ENCODE peak calls at places on chromosomes 3 and 15, in eight cellular contexts. One of them, this sample, is unnamed.

GRCh38 chr3:78924711-78925110 is 843.1 kb downstream of the ROBO1 start:
- DNase-seq in stomach: no peak
- DNase-seq in fibroblast of lung: no peak
- DNase-seq in suprapubic skin: no peak
- DNase-seq in A673: no peak
- DNase-seq in heart right ventricle: no peak
- DNase-seq in osteoblast: no peak
- DNase-seq in cardiac muscle cell: no peak
- DNase-seq in this sample: no peak

GRCh38 chr15:67784057-67784781 is 41.1 kb upstream of the SKOR1 start:
- DNase-seq in stomach: no peak
- DNase-seq in fibroblast of lung: no peak
- DNase-seq in suprapubic skin: no peak
- DNase-seq in A673: no peak
- DNase-seq in heart right ventricle: no peak
- DNase-seq in osteoblast: no peak
- DNase-seq in cardiac muscle cell: no peak
- DNase-seq in this sample: peak; percentile 18

GRCh38 chr3:173733029-173733652 is 335.6 kb downstream of the NLGN1 start:
- DNase-seq in stomach: no peak
- DNase-seq in fibroblast of lung: peak; percentile 55
- DNase-seq in suprapubic skin: no peak
- DNase-seq in A673: peak; percentile 34
- DNase-seq in heart right ventricle: no peak
- DNase-seq in osteoblast: no peak
- DNase-seq in cardiac muscle cell: peak; percentile 59
- DNase-seq in this sample: no peak

GRCh38 chr3:32304510-32304909 is 66.0 kb downstream of the CMTM8 start:
- DNase-seq in stomach: no peak
- DNase-seq in fibroblast of lung: no peak
- DNase-seq in suprapubic skin: no peak
- DNase-seq in A673: no peak
- DNase-seq in heart right ventricle: no peak
- DNase-seq in osteoblast: no peak
- DNase-seq in cardiac muscle cell: no peak
- DNase-seq in this sample: peak; percentile 18

GRCh38 chr3:130462089-130462488 is 54.9 kb upstream of the COL6A6 start:
- DNase-seq in stomach: no peak
- DNase-seq in fibroblast of lung: no peak
- DNase-seq in suprapubic skin: no peak
- DNase-seq in A673: no peak
- DNase-seq in heart right ventricle: no peak
- DNase-seq in osteoblast: no peak
- DNase-seq in cardiac muscle cell: no peak
- DNase-seq in this sample: no peak

GRCh38 chr3:127844326-127844942 is 22.1 kb upstream of the MGLL start:
- DNase-seq in stomach: no peak
- DNase-seq in fibroblast of lung: no peak
- DNase-seq in suprapubic skin: no peak
- DNase-seq in A673: no peak
- DNase-seq in heart right ventricle: no peak
- DNase-seq in osteoblast: no peak
- DNase-seq in cardiac muscle cell: no peak
- DNase-seq in this sample: no peak

GRCh38 chr15:43886558-43886957 is 59.8 kb downstream of the WDR76 start:
- DNase-seq in stomach: no peak
- DNase-seq in fibroblast of lung: no peak
- DNase-seq in suprapubic skin: no peak
- DNase-seq in A673: no peak
- DNase-seq in heart right ventricle: no peak
- DNase-seq in osteoblast: no peak
- DNase-seq in cardiac muscle cell: no peak
- DNase-seq in this sample: no peak

GRCh38 chr3:31412832-31413231 is 119.9 kb upstream of the STT3B start:
- DNase-seq in stomach: no peak
- DNase-seq in fibroblast of lung: peak; percentile 85
- DNase-seq in suprapubic skin: no peak
- DNase-seq in A673: no peak
- DNase-seq in heart right ventricle: no peak
- DNase-seq in osteoblast: peak; percentile 52
- DNase-seq in cardiac muscle cell: no peak
- DNase-seq in this sample: no peak

GRCh38 chr15:52150043-52150825 is 37.7 kb upstream of the BCL2L10 start:
- DNase-seq in stomach: no peak
- DNase-seq in fibroblast of lung: no peak
- DNase-seq in suprapubic skin: no peak
- DNase-seq in A673: no peak
- DNase-seq in heart right ventricle: no peak
- DNase-seq in osteoblast: no peak
- DNase-seq in cardiac muscle cell: no peak
- DNase-seq in this sample: no peak

DNA sequence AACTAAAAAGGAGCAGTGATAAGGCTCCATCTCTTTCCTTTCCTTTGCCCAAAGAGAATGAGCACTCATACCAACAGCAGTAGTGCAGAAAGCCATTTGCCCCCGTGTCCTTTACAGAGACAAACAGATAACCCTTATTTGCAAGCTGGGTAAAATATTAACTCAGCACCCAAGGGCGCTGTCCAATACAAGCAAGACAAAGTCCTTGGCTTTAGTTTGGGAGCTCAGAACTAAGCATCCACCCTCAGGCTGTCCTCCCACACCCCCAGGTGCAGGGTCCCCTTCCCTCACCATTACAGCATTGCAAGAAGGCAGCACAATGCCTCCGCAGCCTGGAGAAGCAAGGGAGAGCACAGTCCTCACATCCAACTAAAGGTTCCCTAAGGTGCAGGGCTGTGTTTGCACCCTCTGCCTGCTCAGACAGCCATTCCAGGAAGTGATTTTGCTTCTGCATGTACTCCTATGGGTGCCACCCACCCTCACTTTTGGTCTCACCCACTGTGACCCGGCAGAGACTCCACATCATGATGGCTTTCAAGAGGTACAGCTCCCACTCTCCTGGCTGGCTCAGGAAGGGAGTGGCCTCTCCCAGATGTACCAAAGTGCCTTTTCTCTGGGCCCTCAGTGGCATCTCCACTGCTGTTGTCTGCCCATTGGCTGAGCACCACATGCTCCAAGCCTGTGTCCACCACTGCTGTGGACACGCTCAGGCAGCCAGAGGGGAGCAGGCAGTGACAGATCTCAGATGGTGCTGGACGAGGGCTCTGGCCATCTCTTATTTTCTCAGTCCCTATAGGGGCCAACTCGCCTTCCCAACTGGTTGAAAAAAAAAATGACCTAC is 34.1 kb upstream of the HES1 start:
- DNase-seq in stomach: peak; percentile 58
- DNase-seq in fibroblast of lung: no peak
- DNase-seq in suprapubic skin: no peak
- DNase-seq in A673: no peak
- DNase-seq in heart right ventricle: no peak
- DNase-seq in osteoblast: no peak
- DNase-seq in cardiac muscle cell: no peak
- DNase-seq in this sample: peak; percentile 90
- H3K4me1 ChIP-seq in stomach: peaks cover 52% of the 10 kb centered on the region
- H3K4me1 ChIP-seq in fibroblast of lung: no peaks in the 10 kb centered on the region
- H3K4me1 ChIP-seq in suprapubic skin: peaks cover 24% of the 10 kb centered on the region
- H3K4me1 ChIP-seq in A673: peaks cover 33% of the 10 kb centered on the region
- H3K4me1 ChIP-seq in heart right ventricle: peaks cover 22% of the 10 kb centered on the region
- H3K4me1 ChIP-seq in osteoblast: no peaks in the 10 kb centered on the region
- H3K4me1 ChIP-seq in cardiac muscle cell: no peaks in the 10 kb centered on the region
- H3K4me1 ChIP-seq in this sample: peaks cover 8% of the 10 kb centered on the region

GRCh38 chr3:140428380-140428779 is 249.5 kb upstream of the TRIM42 start:
- DNase-seq in stomach: no peak
- DNase-seq in fibroblast of lung: no peak
- DNase-seq in suprapubic skin: no peak
- DNase-seq in A673: no peak
- DNase-seq in heart right ventricle: no peak
- DNase-seq in osteoblast: no peak
- DNase-seq in cardiac muscle cell: no peak
- DNase-seq in this sample: no peak
- H3K27ac ChIP-seq in stomach: no peak overlapping the region
- H3K27ac ChIP-seq in fibroblast of lung: no peak overlapping the region
- H3K27ac ChIP-seq in suprapubic skin: no peak overlapping the region
- H3K27ac ChIP-seq in A673: no peak overlapping the region
- H3K27ac ChIP-seq in heart right ventricle: no peak overlapping the region
- H3K27ac ChIP-seq in osteoblast: no peak overlapping the region
- H3K27ac ChIP-seq in cardiac muscle cell: no peak overlapping the region
- H3K27ac ChIP-seq in this sample: no peak overlapping the region

GRCh38 chr3:172043233-172043632 is 3.9 kb downstream of the FNDC3B start:
- DNase-seq in stomach: no peak
- DNase-seq in fibroblast of lung: no peak
- DNase-seq in suprapubic skin: no peak
- DNase-seq in A673: no peak
- DNase-seq in heart right ventricle: no peak
- DNase-seq in osteoblast: no peak
- DNase-seq in cardiac muscle cell: no peak
- DNase-seq in this sample: no peak

GRCh38 chr3:172040976-172041963 is 1.9 kb downstream of the FNDC3B start:
- DNase-seq in stomach: peak; percentile 33
- DNase-seq in fibroblast of lung: peak; percentile 58
- DNase-seq in suprapubic skin: no peak
- DNase-seq in A673: no peak
- DNase-seq in heart right ventricle: no peak
- DNase-seq in osteoblast: peak; percentile 89
- DNase-seq in cardiac muscle cell: peak; percentile 73
- DNase-seq in this sample: peak; percentile 33

GRCh38 chr3:172040078-172040975 is 949 bp downstream of the FNDC3B start:
- DNase-seq in stomach: peak; percentile 87
- DNase-seq in fibroblast of lung: peak; percentile 86
- DNase-seq in suprapubic skin: peak; percentile 91
- DNase-seq in A673: peak; percentile 81
- DNase-seq in heart right ventricle: peak; percentile 86
- DNase-seq in osteoblast: peak; percentile 97
- DNase-seq in cardiac muscle cell: peak; percentile 95
- DNase-seq in this sample: peak; percentile 50

GRCh38 chr3:172043766-172044165 is 4.4 kb downstream of the FNDC3B start:
- DNase-seq in stomach: no peak
- DNase-seq in fibroblast of lung: no peak
- DNase-seq in suprapubic skin: no peak
- DNase-seq in A673: no peak
- DNase-seq in heart right ventricle: no peak
- DNase-seq in osteoblast: no peak
- DNase-seq in cardiac muscle cell: no peak
- DNase-seq in this sample: no peak

GRCh38 chr3:172042136-172042535 is 2.8 kb downstream of the FNDC3B start:
- DNase-seq in stomach: no peak
- DNase-seq in fibroblast of lung: peak; percentile 40
- DNase-seq in suprapubic skin: no peak
- DNase-seq in A673: no peak
- DNase-seq in heart right ventricle: no peak
- DNase-seq in osteoblast: no peak
- DNase-seq in cardiac muscle cell: peak; percentile 54
- DNase-seq in this sample: no peak
- H3K4me3 ChIP-seq in stomach: peak overlapping the region; percentile 95
- H3K4me3 ChIP-seq in fibroblast of lung: peak overlapping the region; percentile 93
- H3K4me3 ChIP-seq in suprapubic skin: peak overlapping the region; percentile 100
- H3K4me3 ChIP-seq in A673: no peak overlapping the region
- H3K4me3 ChIP-seq in heart right ventricle: peak overlapping the region; percentile 100
- H3K4me3 ChIP-seq in osteoblast: peak overlapping the region; percentile 88
- H3K4me3 ChIP-seq in cardiac muscle cell: peak overlapping the region; percentile 88
- H3K4me3 ChIP-seq in this sample: no peak overlapping the region

GRCh38 chr15:69454953-69455352 is 2.3 kb downstream of the RPLP1 start:
- DNase-seq in stomach: no peak
- DNase-seq in fibroblast of lung: no peak
- DNase-seq in suprapubic skin: no peak
- DNase-seq in A673: no peak
- DNase-seq in heart right ventricle: no peak
- DNase-seq in osteoblast: no peak
- DNase-seq in cardiac muscle cell: no peak
- DNase-seq in this sample: no peak
- H3K4me1 ChIP-seq in stomach: peaks cover 66% of the 10 kb centered on the region
- H3K4me1 ChIP-seq in fibroblast of lung: peaks cover 9% of the 10 kb centered on the region
- H3K4me1 ChIP-seq in suprapubic skin: peaks cover 31% of the 10 kb centered on the region
- H3K4me1 ChIP-seq in A673: peaks cover 22% of the 10 kb centered on the region
- H3K4me1 ChIP-seq in heart right ventricle: peaks cover 50% of the 10 kb centered on the region
- H3K4me1 ChIP-seq in osteoblast: peaks cover 30% of the 10 kb centered on the region
- H3K4me1 ChIP-seq in cardiac muscle cell: peaks cover 18% of the 10 kb centered on the region
- H3K4me1 ChIP-seq in this sample: peaks cover 9% of the 10 kb centered on the region

GRCh38 chr3:24367216-24367615 is 127.4 kb downstream of the THRB start:
- DNase-seq in stomach: no peak
- DNase-seq in fibroblast of lung: no peak
- DNase-seq in suprapubic skin: no peak
- DNase-seq in A673: no peak
- DNase-seq in heart right ventricle: no peak
- DNase-seq in osteoblast: no peak
- DNase-seq in cardiac muscle cell: no peak
- DNase-seq in this sample: no peak

GRCh38 chr3:24361661-24362060 is 133.0 kb downstream of the THRB start:
- DNase-seq in stomach: no peak
- DNase-seq in fibroblast of lung: no peak
- DNase-seq in suprapubic skin: no peak
- DNase-seq in A673: no peak
- DNase-seq in heart right ventricle: no peak
- DNase-seq in osteoblast: no peak
- DNase-seq in cardiac muscle cell: no peak
- DNase-seq in this sample: no peak

GRCh38 chr3:24363242-24363641 is 131.4 kb downstream of the THRB start:
- DNase-seq in stomach: peak; percentile 33
- DNase-seq in fibroblast of lung: no peak
- DNase-seq in suprapubic skin: no peak
- DNase-seq in A673: no peak
- DNase-seq in heart right ventricle: no peak
- DNase-seq in osteoblast: no peak
- DNase-seq in cardiac muscle cell: peak; percentile 69
- DNase-seq in this sample: peak; percentile 76

GRCh38 chr3:24365168-24365567 is 129.5 kb downstream of the THRB start:
- DNase-seq in stomach: peak; percentile 72
- DNase-seq in fibroblast of lung: peak; percentile 85
- DNase-seq in suprapubic skin: no peak
- DNase-seq in A673: peak; percentile 6
- DNase-seq in heart right ventricle: peak; percentile 51
- DNase-seq in osteoblast: peak; percentile 57
- DNase-seq in cardiac muscle cell: peak; percentile 90
- DNase-seq in this sample: peak; percentile 87

GRCh38 chr3:24364359-24364758 is 130.3 kb downstream of the THRB start:
- DNase-seq in stomach: no peak
- DNase-seq in fibroblast of lung: no peak
- DNase-seq in suprapubic skin: no peak
- DNase-seq in A673: no peak
- DNase-seq in heart right ventricle: no peak
- DNase-seq in osteoblast: no peak
- DNase-seq in cardiac muscle cell: no peak
- DNase-seq in this sample: no peak
- H3K27ac ChIP-seq in stomach: no peak overlapping the region
- H3K27ac ChIP-seq in fibroblast of lung: no peak overlapping the region
- H3K27ac ChIP-seq in suprapubic skin: no peak overlapping the region
- H3K27ac ChIP-seq in A673: no peak overlapping the region
- H3K27ac ChIP-seq in heart right ventricle: no peak overlapping the region
- H3K27ac ChIP-seq in osteoblast: no peak overlapping the region
- H3K27ac ChIP-seq in cardiac muscle cell: no peak overlapping the region
- H3K27ac ChIP-seq in this sample: no peak overlapping the region

This sample was measured in small intestine.